ENCODE peak calls at places on chromosomes 2 and 18, in six cellular contexts. Z is brain microvascular endothelial cell, G is GM12878, I is right lobe of liver, D is A673, H is pancreas. N is an unnamed sample.

GRCh38 chr2:207274541-207274940 is 108.8 kb upstream of the KLF7 start:
- DNase-seq in Z (no peak), G (no peak), I (no peak), D (no peak), H (no peak), N (no peak)

GRCh38 chr2:75290600-75291140 is 91.3 kb upstream of the TACR1 start:
- DNase-seq in Z (no peak), G (no peak), I (no peak), D (peak), H (no peak), N (no peak)

GRCh38 chr2:37625781-37626548 is 45.5 kb downstream of the CDC42EP3 start:
- DNase-seq in Z (no peak), G (peak), I (no peak), D (no peak), H (peak), N (peak)

GRCh38 chr2:239939736-239940483 is 85.2 kb downstream of the NDUFA10 start:
- DNase-seq in Z (no peak), G (no peak), I (peak), D (no peak), H (no peak), N (peak)

GRCh38 chr2:148130571-148130970 is 109.7 kb downstream of the MBD5 start:
- DNase-seq in Z (peak), G (no peak), I (no peak), D (no peak), H (no peak), N (no peak)

GRCh38 chr2:1793868-1794445 is 49.6 kb upstream of the PXDN start:
- DNase-seq in Z (no peak), G (no peak), I (no peak), D (no peak), H (no peak), N (peak)

GRCh38 chr2:27638023-27638637 is 9.3 kb downstream of the GPN1 start:
- DNase-seq in Z (peak), G (no peak), I (no peak), D (no peak), H (no peak), N (no peak)

GRCh38 chr2:29766191-29766590 is 155.2 kb downstream of the ALK start:
- DNase-seq in Z (peak), G (no peak), I (no peak), D (no peak), H (no peak), N (no peak)

GRCh38 chr2:238165288-238165921 is 6.6 kb downstream of the ERFE start:
- DNase-seq in Z (no peak), G (no peak), I (no peak), D (no peak), H (no peak), N (peak)

GRCh38 chr2:240791821-240792657 is 28.0 kb downstream of the KIF1A start:
- DNase-seq in Z (no peak), G (no peak), I (peak), D (no peak), H (no peak), N (peak)

GRCh38 chr2:128735296-128735960 is 416.8 kb upstream of the HS6ST1 start:
- DNase-seq in Z (no peak), G (no peak), I (no peak), D (no peak), H (no peak), N (peak)

GRCh38 chr18:63617049-63617995 is 26.7 kb downstream of the SERPINB4 start:
- DNase-seq in Z (no peak), G (no peak), I (no peak), D (no peak), H (no peak), N (no peak)

GRCh38 chr2:86788881-86789686 is 1.6 kb downstream of the CD8A start:
- DNase-seq in Z (no peak), G (no peak), I (no peak), D (peak), H (no peak), N (peak)

GRCh38 chr2:46239847-46240181 is 57.4 kb upstream of the EPAS1 start:
- DNase-seq in Z (no peak), G (peak), I (no peak), D (no peak), H (no peak), N (no peak)

GRCh38 chr2:30139131-30139870 is 7.5 kb upstream of the YPEL5 start:
- DNase-seq in Z (no peak), G (no peak), I (no peak), D (no peak), H (no peak), N (no peak)

GRCh38 chr18:45777393-45777792 is 48.1 kb upstream of the SIGLEC15 start:
- DNase-seq in Z (peak), G (no peak), I (no peak), D (no peak), H (no peak), N (no peak)

GRCh38 chr2:124265641-124266040 is 240.6 kb downstream of the CNTNAP5 start:
- DNase-seq in Z (no peak), G (no peak), I (no peak), D (no peak), H (no peak), N (no peak)

GRCh38 chr2:61793389-61793836 is 60.4 kb downstream of the FAM161A start:
- DNase-seq in Z (peak), G (no peak), I (peak), D (peak), H (peak), N (peak)

GRCh38 chr18:51028201-51028805 is 1.7 kb upstream of the SMAD4 start:
- DNase-seq in Z (no peak), G (no peak), I (no peak), D (peak), H (no peak), N (no peak)

GRCh38 chr2:167940745-167941507 is 306.5 kb downstream of the STK39 start:
- DNase-seq in Z (no peak), G (no peak), I (no peak), D (no peak), H (no peak), N (no peak)

GRCh38 chr2:14803994-14804393 is 171.5 kb downstream of the LRATD1 start:
- DNase-seq in Z (no peak), G (no peak), I (no peak), D (no peak), H (no peak), N (no peak)

GRCh38 chr2:199777315-199777714 is 73.7 kb downstream of the FTCDNL1 start:
- DNase-seq in Z (no peak), G (no peak), I (no peak), D (no peak), H (no peak), N (no peak)

GRCh38 chr18:2854871-2855270 is 8.1 kb downstream of the EMILIN2 start:
- DNase-seq in Z (no peak), G (no peak), I (no peak), D (no peak), H (no peak), N (no peak)

GRCh38 chr2:147578529-147578928 is 266.3 kb upstream of the ACVR2A start:
- DNase-seq in Z (no peak), G (no peak), I (no peak), D (no peak), H (no peak), N (no peak)

GRCh38 chr2:6309415-6310185 is 556.1 kb downstream of the CMPK2 start:
- DNase-seq in Z (no peak), G (peak), I (no peak), D (peak), H (no peak), N (peak)

GRCh38 chr2:167182403-167182802 is 294.1 kb downstream of the XIRP2 start:
- DNase-seq in Z (no peak), G (no peak), I (no peak), D (no peak), H (no peak), N (no peak)

GRCh38 chr18:29196307-29196706 is 1019.4 kb upstream of the CDH2 start:
- DNase-seq in Z (no peak), G (no peak), I (no peak), D (no peak), H (no peak), N (no peak)

GRCh38 chr2:45889053-45889452 is 237.6 kb downstream of the PRKCE start:
- DNase-seq in Z (no peak), G (peak), I (no peak), D (peak), H (peak), N (no peak)

GRCh38 chr18:8705280-8705940 is at the start of gene MTCL1:
- DNase-seq in Z (peak), G (no peak), I (peak), D (peak), H (no peak), N (peak)

GRCh38 chr2:127638361-127639110 is 7.4 kb upstream of the GPR17 start:
- DNase-seq in Z (no peak), G (no peak), I (no peak), D (no peak), H (no peak), N (no peak)

GRCh38 chr2:156647377-156648010 is 211.3 kb downstream of the GPD2 start:
- DNase-seq in Z (no peak), G (no peak), I (no peak), D (no peak), H (no peak), N (no peak)

GRCh38 chr2:239539776-239540100 is 138.9 kb upstream of the HDAC4 start:
- DNase-seq in Z (no peak), G (no peak), I (no peak), D (no peak), H (no peak), N (peak)

DNA sequence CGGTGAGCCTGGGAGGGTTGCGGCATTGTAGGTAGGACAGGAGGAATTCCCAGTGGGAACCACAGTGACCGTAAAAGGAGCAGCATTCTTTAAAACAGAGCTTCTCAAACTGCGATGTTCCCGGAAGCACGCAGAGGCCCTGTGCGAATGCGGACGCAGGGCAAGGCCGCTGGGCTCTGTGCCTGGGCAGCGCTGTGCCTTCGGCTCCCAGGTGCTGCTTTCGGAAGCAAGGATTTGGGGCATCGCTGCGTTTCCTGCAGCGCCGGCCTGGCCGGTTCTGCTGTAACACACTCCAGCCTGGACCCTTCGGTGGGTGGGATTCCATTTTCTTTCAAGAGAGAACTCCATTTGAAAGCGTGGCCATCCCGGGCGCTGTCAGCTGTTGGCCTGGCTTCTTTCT is 118.6 kb downstream of the PTGR3 start:
- DNase-seq in Z (no peak), G (no peak), I (no peak), D (no peak), H (no peak), N (no peak)
- H3K4me3 ChIP-seq in Z (no peak), G (no peak), I (no peak), D (no peak), H (no peak), N (no peak)

GRCh38 chr2:33412920-33413319 is 63.5 kb upstream of the RASGRP3 start:
- DNase-seq in Z (peak), G (no peak), I (no peak), D (peak), H (no peak), N (no peak)
- TF ChIP-seq CTCF in Z (peak), G (no peak), I (peak), D (peak), H (no peak), N (peak)

GRCh38 chr18:44715841-44716240 is 35.2 kb downstream of the SETBP1 start:
- DNase-seq in Z (no peak), G (no peak), I (no peak), D (no peak), H (no peak), N (no peak)

GRCh38 chr18:44714376-44714775 is 33.7 kb downstream of the SETBP1 start:
- DNase-seq in Z (no peak), G (no peak), I (no peak), D (no peak), H (no peak), N (no peak)

GRCh38 chr18:44715245-44715644 is 34.6 kb downstream of the SETBP1 start:
- DNase-seq in Z (no peak), G (no peak), I (no peak), D (no peak), H (no peak), N (peak)

GRCh38 chr18:44719519-44720060 is 38.9 kb downstream of the SETBP1 start:
- DNase-seq in Z (no peak), G (no peak), I (no peak), D (no peak), H (no peak), N (peak)

GRCh38 chr18:44716697-44717163 is 36.0 kb downstream of the SETBP1 start:
- DNase-seq in Z (no peak), G (no peak), I (no peak), D (no peak), H (no peak), N (no peak)
- H3K4me3 ChIP-seq in Z (no peak), G (no peak), I (no peak), D (no peak), H (no peak), N (no peak)

DNA sequence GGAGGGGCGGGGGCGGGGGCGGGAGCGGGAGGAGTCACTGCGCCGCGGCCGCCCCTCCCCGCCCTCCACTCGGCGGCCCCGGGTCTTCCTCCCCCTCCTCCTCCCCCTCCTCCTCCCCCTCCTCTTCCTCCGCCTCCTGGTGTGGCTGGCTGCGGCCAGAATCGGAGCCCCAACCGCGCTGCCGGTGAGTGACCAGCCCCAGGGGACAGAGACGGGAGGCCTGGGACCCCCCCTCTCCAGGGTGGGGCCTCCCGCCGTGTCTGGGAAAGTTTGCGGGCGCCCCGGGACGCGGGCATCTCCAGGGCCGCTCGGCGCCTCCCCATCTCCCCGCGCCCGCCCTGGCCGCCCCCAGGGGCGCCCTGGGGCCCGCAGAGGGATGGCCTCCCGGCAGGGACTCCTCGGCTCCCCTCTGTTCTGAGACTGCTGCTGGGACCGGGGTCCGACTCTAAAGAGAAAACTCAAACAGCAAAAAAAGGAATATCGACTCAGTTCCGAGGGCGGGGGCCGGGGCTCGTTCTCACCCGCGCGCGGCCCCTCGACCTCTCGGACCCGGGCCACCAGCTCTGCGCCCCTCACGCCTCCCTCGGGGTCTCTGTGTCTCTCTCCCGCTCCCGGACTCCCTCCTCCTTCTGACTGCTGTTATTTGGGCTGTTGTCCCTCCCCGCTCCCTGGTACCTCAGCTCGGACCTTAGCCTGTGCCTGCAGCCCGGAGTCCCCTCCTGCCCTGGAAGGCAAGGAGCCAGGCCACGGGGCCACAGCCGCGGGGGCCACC is at the start of gene STON1:
- DNase-seq in Z (no peak), G (no peak), I (peak), D (peak), H (peak), N (peak)
- TF ChIP-seq CTCF in Z (no peak), G (no peak), I (no peak), D (no peak), H (no peak), N (no peak)

DNA sequence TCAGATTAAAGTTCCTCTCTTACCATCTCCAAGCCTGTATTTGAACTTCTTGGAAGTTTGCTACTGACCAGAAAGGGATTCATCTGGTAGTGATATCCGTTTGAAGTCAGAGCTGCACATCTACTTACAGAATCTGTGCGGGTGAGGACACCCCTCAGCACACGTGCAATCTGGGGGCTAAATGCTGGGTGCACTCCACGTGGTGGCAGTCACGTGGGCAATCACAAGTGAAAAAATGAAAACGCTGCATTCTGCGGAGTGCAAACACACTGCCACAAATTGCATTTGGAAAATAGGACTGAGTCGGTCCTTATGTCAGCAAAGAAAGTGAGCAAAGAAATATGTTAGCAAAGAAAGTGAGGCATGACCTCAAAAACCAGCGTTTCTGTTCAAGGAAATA is 76.1 kb upstream of the GYPC start:
- DNase-seq in Z (no peak), G (no peak), I (no peak), D (no peak), H (no peak), N (no peak)
- H3K4me3 ChIP-seq in Z (no peak), G (no peak), I (no peak), D (no peak), H (no peak), N (no peak)

N was measured in kidney.